ENCODE peak calls at places on chromosomes 13 and 19, in ten cellular contexts. K, W, Y, X, O, A, C, D, E and H are unnamed samples.

GRCh38 chr13:77022341-77022740 is 4.6 kb downstream of the FBXL3 start:
- DNase-seq in O (no peak), K (no peak), C (no peak), X (no peak), Y (no peak), W (no peak), D (no peak), E (no peak), A (no peak), H (no peak)

GRCh38 chr13:49877629-49878218 is 58.4 kb downstream of the SPRYD7 start:
- DNase-seq in Y (no peak), X (no peak), W (no peak), E (no peak), C (no peak), A (no peak), O (peak), D (no peak), K (no peak), H (no peak)

GRCh38 chr19:40626918-40627317 is 25.7 kb downstream of the LTBP4 start:
- DNase-seq in C (no peak), X (no peak), W (no peak), A (no peak), E (no peak), K (no peak), D (no peak), O (no peak), Y (no peak), H (no peak)

GRCh38 chr19:3366761-3367571 is 583 bp downstream of the NFIC start:
- DNase-seq in D (no peak), Y (no peak), W (no peak), C (peak), K (no peak), E (no peak), O (peak), X (no peak), A (no peak), H (no peak)

GRCh38 chr19:15294591-15294990 is 37.7 kb downstream of the BRD4 start:
- DNase-seq in X (no peak), A (no peak), C (peak), D (no peak), W (no peak), Y (no peak), K (no peak), E (no peak), O (no peak), H (no peak)

GRCh38 chr13:92677571-92677970 is 549.0 kb upstream of the GPC6 start:
- DNase-seq in E (no peak), X (no peak), W (no peak), A (no peak), K (no peak), C (no peak), D (no peak), Y (no peak), O (no peak), H (no peak)

GRCh38 chr13:50081106-50081898 is 66.1 kb downstream of the KCNRG start:
- DNase-seq in K (peak), Y (peak), W (no peak), D (no peak), X (no peak), A (no peak), O (no peak), C (peak), E (peak), H (peak)

GRCh38 chr19:38734426-38735256 is 9.6 kb downstream of the CAPN12 start:
- DNase-seq in E (no peak), O (peak), C (no peak), W (no peak), Y (peak), X (no peak), D (no peak), A (no peak), K (peak), H (peak)

GRCh38 chr19:41376241-41376997 is at the start of gene TMEM91:
- DNase-seq in O (no peak), Y (no peak), E (peak), X (no peak), A (no peak), W (no peak), C (peak), D (no peak), K (no peak), H (peak)

GRCh38 chr19:6126335-6126974 is 9.0 kb upstream of the ACSBG2 start:
- DNase-seq in K (no peak), O (peak), D (peak), X (no peak), A (no peak), E (no peak), C (peak), Y (no peak), W (peak), H (peak)

GRCh38 chr19:28429356-28429755 is 783.6 kb downstream of the UQCRFS1 start:
- DNase-seq in D (no peak), E (no peak), W (no peak), C (no peak), A (no peak), O (no peak), X (no peak), Y (no peak), K (no peak), H (no peak)

GRCh38 chr13:20684535-20684934 is 19.0 kb upstream of the IL17D start:
- DNase-seq in X (no peak), A (no peak), K (no peak), D (no peak), C (no peak), E (no peak), Y (no peak), O (no peak), W (peak), H (no peak)

GRCh38 chr19:47369923-47370625 is 21.0 kb downstream of the DHX34 start:
- DNase-seq in Y (no peak), O (peak), D (peak), E (no peak), A (no peak), C (no peak), W (peak), X (no peak), K (no peak), H (no peak)

GRCh38 chr13:19927117-19927734 is 31.3 kb upstream of the ZMYM2 start:
- DNase-seq in A (no peak), W (peak), K (no peak), Y (no peak), C (peak), O (peak), X (no peak), D (peak), E (peak), H (peak)

GRCh38 chr19:40867701-40868100 is 14.3 kb downstream of the CYP2A7 start:
- DNase-seq in K (no peak), O (no peak), E (no peak), X (no peak), Y (no peak), C (no peak), A (no peak), D (no peak), W (no peak), H (no peak)

GRCh38 chr13:42218576-42218975 is 53.4 kb upstream of the AKAP11 start:
- DNase-seq in Y (no peak), A (no peak), K (no peak), O (no peak), W (no peak), D (no peak), E (no peak), C (no peak), X (no peak), H (no peak)

GRCh38 chr19:49110567-49110966 is 3.6 kb upstream of the LIN7B start:
- DNase-seq in K (no peak), O (no peak), A (no peak), Y (no peak), C (no peak), D (no peak), X (no peak), W (no peak), E (no peak), H (no peak)